ENCODE peak calls at places on chromosomes 12 and 14, in five cellular contexts. X is neural progenitor cell, R is kidney, K is lower lobe of right lung, M is WTC11. C is an unnamed sample.

GRCh38 chr14:20327005-20327869 is 5.8 kb downstream of the CCNB1IP1 start:
- DNase-seq in X (peak; percentile 65), R (no peak), K (no peak), M (no peak), C (peak; percentile 54)

GRCh38 chr12:52847335-52848102 is 1.3 kb downstream of the KRT78 start:
- DNase-seq in X (peak; percentile 17), R (peak; percentile 53), K (no peak), M (no peak), C (no peak)

GRCh38 chr14:52399104-52399503 is 85.0 kb downstream of the PTGER2 start:
- DNase-seq in X (no peak), R (no peak), K (no peak), M (no peak), C (no peak)

GRCh38 chr14:69214376-69214775 is 23.1 kb downstream of the EXD2 start:
- DNase-seq in X (no peak), R (no peak), K (no peak), M (no peak), C (no peak)

GRCh38 chr12:101116911-101117310 is 93.1 kb downstream of the SLC5A8 start:
- DNase-seq in X (no peak), R (no peak), K (no peak), M (no peak), C (no peak)

GRCh38 chr14:34496679-34497513 is 34.9 kb upstream of the SPTSSA start:
- DNase-seq in X (peak; percentile 28), R (peak; percentile 87), K (peak; percentile 48), M (peak; percentile 45), C (peak; percentile 98)

GRCh38 chr12:75207338-75208083 is 2.1 kb downstream of the KCNC2 start:
- DNase-seq in X (peak; percentile 71), R (peak; percentile 63), K (peak; percentile 35), M (peak; percentile 65), C (no peak)

GRCh38 chr12:9673404-9674225 is 4.1 kb downstream of the CLEC2D start:
- DNase-seq in X (no peak), R (peak; percentile 74), K (peak; percentile 60), M (peak; percentile 32), C (peak; percentile 65)

GRCh38 chr14:90578283-90578985 is 181.6 kb downstream of the CALM1 start:
- DNase-seq in X (no peak), R (no peak), K (no peak), M (no peak), C (no peak)

GRCh38 chr12:113235976-113236375 is 14.7 kb downstream of the TPCN1 start:
- DNase-seq in X (no peak), R (peak; percentile 52), K (no peak), M (no peak), C (no peak)

GRCh38 chr12:131390408-131391100 is 320.3 kb upstream of the SFSWAP start:
- DNase-seq in X (peak; percentile 79), R (peak; percentile 39), K (no peak), M (peak; percentile 74), C (no peak)

GRCh38 chr12:47828967-47829482 is 9.3 kb upstream of the HDAC7 start:
- DNase-seq in X (no peak), R (peak; percentile 96), K (peak; percentile 85), M (peak; percentile 58), C (no peak)

GRCh38 chr12:120247183-120247582 is 18.3 kb downstream of the PXN start:
- DNase-seq in X (no peak), R (no peak), K (no peak), M (no peak), C (no peak)

GRCh38 chr12:131091976-131092691 is 138.4 kb downstream of the ADGRD1 start:
- DNase-seq in X (no peak), R (peak; percentile 53), K (peak; percentile 30), M (peak; percentile 4), C (no peak)

GRCh38 chr12:110993425-110993824 is 73.0 kb upstream of the MYL2 start:
- DNase-seq in X (no peak), R (no peak), K (no peak), M (no peak), C (no peak)

GRCh38 chr12:86148071-86148470 is 108.1 kb downstream of the MGAT4C start:
- DNase-seq in X (no peak), R (no peak), K (no peak), M (no peak), C (no peak)

GRCh38 chr14:96424104-96424989 is 32.4 kb downstream of the AK7 start:
- DNase-seq in X (peak; percentile 85), R (peak; percentile 70), K (peak; percentile 54), M (no peak), C (peak; percentile 46)

GRCh38 chr14:94748667-94749347 is 21.1 kb downstream of the GSC start:
- DNase-seq in X (peak; percentile 62), R (no peak), K (no peak), M (peak; percentile 73), C (no peak)

GRCh38 chr12:91367234-91367849 is 184.7 kb upstream of the DCN start:
- DNase-seq in X (no peak), R (no peak), K (no peak), M (no peak), C (no peak)

GRCh38 chr12:17642340-17642650 is 447.7 kb downstream of the RERGL start:
- DNase-seq in X (no peak), R (no peak), K (no peak), M (no peak), C (no peak)

GRCh38 chr14:68794856-68795601 is 2.2 kb upstream of the ZFP36L1 start:
- DNase-seq in X (peak; percentile 59), R (peak; percentile 79), K (no peak), M (peak; percentile 64), C (peak; percentile 87)

GRCh38 chr12:25121916-25122315 is 73.0 kb downstream of the DNAI7 start:
- DNase-seq in X (no peak), R (no peak), K (no peak), M (no peak), C (no peak)

GRCh38 chr12:44930972-44931600 is 55.0 kb upstream of the NELL2 start:
- DNase-seq in X (peak; percentile 94), R (no peak), K (no peak), M (no peak), C (peak; percentile 13)

GRCh38 chr14:65949711-65950516 is 536.3 kb upstream of the CCDC196 start:
- DNase-seq in X (no peak), R (peak; percentile 83), K (peak; percentile 64), M (no peak), C (no peak)

GRCh38 chr12:121668750-121669524 is 517 bp downstream of the MORN3 start:
- DNase-seq in X (peak; percentile 86), R (no peak), K (no peak), M (peak; percentile 83), C (no peak)

GRCh38 chr14:44444454-44444853 is 62.6 kb downstream of the FSCB start:
- DNase-seq in X (no peak), R (no peak), K (no peak), M (no peak), C (no peak)

DNA sequence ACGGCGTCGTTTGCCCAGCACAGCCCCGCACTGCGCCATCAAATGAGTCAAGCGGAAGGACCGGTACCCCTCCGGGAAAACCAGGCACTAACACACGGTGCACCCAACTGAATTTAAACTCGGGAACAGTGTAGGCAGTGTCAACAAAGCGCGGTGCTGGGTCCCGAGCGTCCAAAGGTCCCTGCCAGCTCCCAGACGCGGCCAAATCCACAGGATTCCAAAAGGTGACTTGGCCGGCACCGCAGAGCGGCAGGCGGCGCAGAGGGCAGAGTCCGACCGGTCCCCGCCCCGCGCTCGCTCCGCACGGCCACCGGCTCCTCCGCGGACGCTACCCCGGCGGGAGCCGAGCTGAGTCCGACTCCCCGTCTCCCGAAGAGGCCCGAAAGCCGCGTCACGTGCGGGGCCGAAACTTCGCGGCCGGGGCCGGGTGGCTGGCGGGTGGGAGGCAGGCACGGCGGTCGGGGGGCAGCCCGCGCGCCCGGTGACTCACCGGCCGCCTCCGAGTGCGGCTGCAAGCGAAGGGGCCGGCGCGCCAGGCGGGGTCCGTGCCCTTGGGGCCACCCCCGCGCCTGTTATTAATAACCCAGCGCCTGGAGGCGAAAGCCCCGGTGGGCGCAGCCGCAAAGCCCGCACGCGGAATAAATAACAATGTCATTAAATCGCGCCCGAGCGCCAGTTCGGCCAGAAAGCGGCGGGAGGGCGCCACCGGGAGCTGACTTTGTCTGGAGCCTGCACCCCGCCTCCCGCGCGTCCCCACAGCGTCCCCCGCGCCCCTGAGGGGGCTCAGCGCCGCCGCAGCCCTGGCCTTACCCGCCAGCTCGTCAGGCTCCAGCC is 823 bp downstream of the DENND5B start:
- DNase-seq in X (peak; percentile 84), R (peak; percentile 88), K (peak; percentile 62), M (peak; percentile 60), C (no peak)
- TF ChIP-seq CTCF in X (no peak), R (no peak), K (no peak), M (no peak), C (no peak)

DNA sequence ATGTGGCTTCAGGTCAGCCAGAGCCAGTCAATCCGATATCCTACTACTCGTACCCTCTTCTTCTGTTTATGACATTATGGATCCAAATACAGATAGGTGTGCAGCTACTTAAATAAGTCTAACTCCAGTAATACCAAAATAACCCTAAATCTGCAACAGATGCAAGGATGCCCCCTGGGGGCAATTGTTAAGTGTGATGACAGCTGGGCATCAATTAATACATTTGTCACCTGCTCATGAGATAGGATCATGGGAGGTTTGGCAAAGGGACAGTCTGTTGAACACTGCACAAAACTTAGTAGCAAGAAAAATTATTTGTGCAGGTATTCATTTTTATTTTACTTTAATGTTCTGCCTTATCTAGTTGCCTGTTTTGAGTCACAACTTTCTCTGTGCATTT is 83.2 kb downstream of the SLC38A6 start:
- DNase-seq in X (no peak), R (no peak), K (no peak), M (no peak), C (no peak)
- TF ChIP-seq CTCF in X (no peak), R (no peak), K (no peak), M (no peak), C (no peak)

DNA sequence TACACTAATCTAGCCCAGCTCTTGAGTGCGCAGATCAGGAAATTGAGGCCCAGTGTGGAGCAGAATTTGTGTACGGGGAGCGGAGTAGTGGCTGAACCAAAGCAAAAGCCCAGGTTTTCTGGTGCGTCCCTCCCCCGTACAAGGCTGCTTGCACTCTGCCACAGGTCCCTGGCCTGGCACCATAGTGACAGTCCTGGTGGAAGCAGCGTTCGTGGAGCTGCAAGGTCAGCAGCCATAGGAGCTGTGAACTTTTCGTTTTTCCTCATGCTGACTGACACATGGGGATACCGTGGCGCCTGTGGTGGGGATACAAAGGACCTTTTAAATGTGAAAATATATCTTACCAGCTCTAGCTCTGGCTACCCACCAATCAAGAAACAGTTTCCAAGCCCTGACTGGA is 1.8 kb downstream of the EVL start:
- DNase-seq in X (no peak), R (no peak), K (no peak), M (no peak), C (no peak)
- TF ChIP-seq CTCF in X (no peak), R (no peak), K (no peak), M (no peak), C (no peak)

DNA sequence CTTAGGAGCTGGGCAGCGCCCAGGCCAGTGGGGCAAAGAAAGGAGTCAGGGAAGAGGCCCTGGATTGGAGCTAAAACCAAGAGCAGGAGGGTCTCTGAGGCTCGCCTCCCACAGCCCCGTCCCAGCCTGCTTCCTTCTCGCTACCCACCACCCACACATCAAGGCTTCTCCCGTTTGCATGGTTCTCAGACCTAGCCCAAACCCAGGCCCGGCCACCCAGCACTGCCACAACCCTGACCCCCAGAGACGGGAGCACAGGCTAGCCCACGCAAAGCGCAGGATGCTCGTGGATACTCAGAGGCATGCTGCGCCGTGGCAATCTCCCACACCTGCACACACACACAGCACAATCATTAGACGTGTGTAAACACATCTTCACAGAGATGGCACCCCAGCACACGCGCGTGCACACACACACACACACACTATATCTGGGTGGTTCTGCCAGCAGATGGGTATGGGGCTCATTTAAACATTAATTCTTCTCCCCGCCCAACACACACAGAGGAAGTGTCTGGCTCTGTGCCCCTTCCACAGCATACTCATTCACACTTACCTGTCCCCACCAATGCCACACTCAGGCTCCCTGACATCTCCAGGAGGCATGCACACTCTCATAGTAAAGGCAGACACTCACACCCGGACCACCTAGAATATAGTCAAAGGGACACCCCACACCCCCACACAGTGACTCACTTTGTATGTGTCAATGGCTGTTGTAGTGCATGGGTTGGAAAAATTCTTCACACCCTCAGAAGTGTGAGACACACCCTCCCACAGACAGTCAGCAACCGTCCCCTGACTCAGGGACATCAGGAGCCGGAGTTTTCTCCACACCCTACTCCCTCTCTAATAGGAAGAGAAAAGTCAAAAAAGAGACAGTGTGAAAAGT is 1.1 kb downstream of the CARMIL3 start:
- DNase-seq in X (no peak), R (no peak), K (no peak), M (no peak), C (no peak)
- TF ChIP-seq CTCF in X (no peak), R (no peak), K (no peak), M (no peak), C (no peak)